ENCODE peak calls at places on chromosomes 3 and 15, in four cellular contexts. S is activated T-helper 1 cell treated with anti-CD3 and anti-CD28 coated beads, Interleukin-2, amount 50 U/mL, for 16 hours; P is central memory CD4-positive, alpha-beta T cell; E is uterus. L is an unnamed sample.

GRCh38 chr15:70680817-70681216 is 82.5 kb downstream of the UACA start:
- DNase-seq in S (no peak), P (no peak), E (no peak), L (no peak)

GRCh38 chr3:197516517-197516889 is 39.3 kb downstream of the BDH1 start:
- DNase-seq in S (no peak), P (no peak), E (no peak), L (no peak)

GRCh38 chr3:41026394-41027177 is 172.7 kb upstream of the CTNNB1 start:
- DNase-seq in S (no peak), P (no peak), E (peak; percentile 80), L (peak; percentile 48)

GRCh38 chr3:159619341-159619885 is 369.2 kb upstream of the IL12A start:
- DNase-seq in S (no peak), P (no peak), E (no peak), L (no peak)

GRCh38 chr3:117745516-117745915 is 1035.9 kb downstream of the TUSC7 start:
- DNase-seq in S (no peak), P (no peak), E (no peak), L (no peak)

GRCh38 chr15:88631464-88632028 is 7.3 kb upstream of the ISG20 start:
- DNase-seq in S (no peak), P (no peak), E (no peak), L (no peak)

GRCh38 chr15:39589815-39590644 is 9.2 kb downstream of the THBS1 start:
- DNase-seq in S (no peak), P (no peak), E (no peak), L (no peak)

GRCh38 chr15:77013786-77014136 is 18.8 kb downstream of the PSTPIP1 start:
- DNase-seq in S (peak; percentile 77), P (peak; percentile 77), E (no peak), L (no peak)

GRCh38 chr3:30495172-30496124 is 111.0 kb upstream of the TGFBR2 start:
- DNase-seq in S (no peak), P (no peak), E (no peak), L (no peak)

GRCh38 chr3:119409844-119410243 is 53.6 kb downstream of the TMEM39A start:
- DNase-seq in S (no peak), P (no peak), E (no peak), L (no peak)

GRCh38 chr3:189947948-189948723 is 172.6 kb downstream of the P3H2 start:
- DNase-seq in S (no peak), P (no peak), E (no peak), L (no peak)

GRCh38 chr15:92098869-92099268 is 245.4 kb downstream of the SLCO3A1 start:
- DNase-seq in S (no peak), P (no peak), E (no peak), L (no peak)

GRCh38 chr15:66749841-66750575 is 48.0 kb downstream of the SMAD6 start:
- DNase-seq in S (no peak), P (no peak), E (no peak), L (no peak)

GRCh38 chr3:29318251-29318650 is 37.4 kb downstream of the RBMS3 start:
- DNase-seq in S (no peak), P (no peak), E (no peak), L (no peak)

GRCh38 chr3:12393894-12394293 is 90.4 kb upstream of the TSEN2 start:
- DNase-seq in S (no peak), P (no peak), E (peak; percentile 18), L (no peak)

GRCh38 chr15:90301901-90302300 is 36.4 kb downstream of the NGRN start:
- DNase-seq in S (no peak), P (no peak), E (no peak), L (no peak)

GRCh38 chr3:135143474-135143873 is 348.4 kb downstream of the EPHB1 start:
- DNase-seq in S (no peak), P (no peak), E (no peak), L (no peak)

GRCh38 chr15:89774492-89774891 is 1.6 kb upstream of the MESP2 start:
- DNase-seq in S (no peak), P (no peak), E (no peak), L (no peak)

GRCh38 chr3:14929310-14930070 is 17.9 kb upstream of the NR2C2 start:
- DNase-seq in S (no peak), P (no peak), E (no peak), L (no peak)

GRCh38 chr15:101579766-101580165 is 72.4 kb downstream of the TM2D3 start:
- DNase-seq in S (no peak), P (no peak), E (no peak), L (no peak)

GRCh38 chr3:65742914-65743313 is 295.8 kb downstream of the MAGI1 start:
- DNase-seq in S (no peak), P (no peak), E (no peak), L (no peak)

GRCh38 chr15:75452968-75453702 is 1.6 kb upstream of the SIN3A start:
- DNase-seq in S (peak; percentile 45), P (peak; percentile 25), E (peak; percentile 58), L (peak; percentile 70)